ENCODE peak calls at places on chromosome 17, in four cellular contexts. F is GM12878, Q is tibial nerve, D is cardiac muscle cell. H is an unnamed sample.
A peak's percentile ranks its signal among the peaks of the same experiment; 100 is the strongest.

GRCh38 chr17:49520386-49521087 is 25.4 kb downstream of the NGFR start:
- DNase-seq in Q (peak; percentile 52), D (no peak), F (no peak), H (no peak)

GRCh38 chr17:57954421-57955182 is 610 bp downstream of the CUEDC1 start:
- DNase-seq in Q (peak; percentile 67), F (no peak), D (peak; percentile 77), H (peak; percentile 94)

GRCh38 chr17:57697891-57698708 is 47.0 kb downstream of the CCDC182 start:
- DNase-seq in D (peak; percentile 19), Q (no peak), F (no peak), H (peak; percentile 60)

GRCh38 chr17:72118588-72119279 is 2.1 kb upstream of the SOX9 start:
- DNase-seq in D (peak; percentile 85), F (peak; percentile 15), Q (peak; percentile 61), H (peak; percentile 40)

GRCh38 chr17:79833110-79833450 is 6.2 kb downstream of the CBX4 start:
- DNase-seq in F (no peak), Q (no peak), D (no peak), H (no peak)

GRCh38 chr17:49193513-49194296 is 16.7 kb downstream of the GNGT2 start:
- DNase-seq in D (peak; percentile 28), F (peak; percentile 98), Q (peak; percentile 62), H (peak; percentile 80)

GRCh38 chr17:44967026-44967906 is 837 bp downstream of the C1QL1 start:
- DNase-seq in Q (no peak), F (no peak), D (no peak), H (no peak)

GRCh38 chr17:44122825-44123355 is 551 bp downstream of the HDAC5 start:
- DNase-seq in Q (no peak), D (no peak), F (no peak), H (no peak)

GRCh38 chr17:37844158-37844976 is 79.8 kb upstream of the TBC1D3K start:
- DNase-seq in F (no peak), Q (peak; percentile 23), D (peak; percentile 53), H (peak; percentile 38)

GRCh38 chr17:64083093-64083492 is 46.9 kb downstream of the ERN1 start:
- DNase-seq in D (no peak), Q (no peak), F (no peak), H (no peak)

GRCh38 chr17:76701471-76701967 is 9.2 kb downstream of the MXRA7 start:
- DNase-seq in F (no peak), D (no peak), Q (no peak), H (no peak)

GRCh38 chr17:64520359-64520758 is 13.6 kb downstream of the CEP95 start:
- DNase-seq in F (no peak), Q (no peak), D (no peak), H (no peak)

GRCh38 chr17:76268015-76268749 is 3.0 kb downstream of the UBALD2 start:
- DNase-seq in F (peak; percentile 76), D (no peak), Q (peak; percentile 83), H (no peak)

GRCh38 chr17:45951941-45952340 is 47.1 kb upstream of the STH start:
- DNase-seq in F (no peak), Q (no peak), D (no peak), H (no peak)

GRCh38 chr17:71922439-71922838 is 198.4 kb upstream of the SOX9 start:
- DNase-seq in F (peak; percentile 20), Q (no peak), D (no peak), H (no peak)

DNA sequence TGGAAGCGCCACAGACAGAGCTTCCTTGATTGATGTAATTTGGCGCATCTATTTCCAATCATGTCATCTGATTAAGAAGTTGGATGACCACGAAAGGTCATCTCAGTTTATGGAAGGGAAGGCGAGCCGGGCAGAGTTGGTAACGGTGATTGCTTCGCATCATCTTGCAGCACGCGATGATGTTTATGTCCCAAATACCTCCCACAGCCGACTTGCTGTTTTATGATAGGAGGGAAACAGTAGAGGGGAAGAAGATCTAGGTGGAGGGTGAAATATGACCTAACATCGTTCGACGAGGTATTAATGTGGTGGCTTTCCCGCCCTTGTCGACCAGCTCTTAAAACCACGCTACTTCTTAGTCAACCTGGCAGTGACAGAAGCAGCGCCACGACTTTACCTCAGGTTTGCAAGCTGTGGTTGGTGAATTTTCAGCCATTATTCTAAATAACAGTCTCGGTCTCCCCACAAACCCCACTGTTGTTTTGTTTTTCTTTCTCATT is 836 bp upstream of the TANC2 start:
- DNase-seq in Q (no peak), D (peak; percentile 12), F (no peak), H (no peak)
- H3K4me3 ChIP-seq in Q (peak overlapping the region; percentile 60), D (peak overlapping the region; percentile 52), F (peak overlapping the region; percentile 63), H (no peak overlapping the region)

DNA sequence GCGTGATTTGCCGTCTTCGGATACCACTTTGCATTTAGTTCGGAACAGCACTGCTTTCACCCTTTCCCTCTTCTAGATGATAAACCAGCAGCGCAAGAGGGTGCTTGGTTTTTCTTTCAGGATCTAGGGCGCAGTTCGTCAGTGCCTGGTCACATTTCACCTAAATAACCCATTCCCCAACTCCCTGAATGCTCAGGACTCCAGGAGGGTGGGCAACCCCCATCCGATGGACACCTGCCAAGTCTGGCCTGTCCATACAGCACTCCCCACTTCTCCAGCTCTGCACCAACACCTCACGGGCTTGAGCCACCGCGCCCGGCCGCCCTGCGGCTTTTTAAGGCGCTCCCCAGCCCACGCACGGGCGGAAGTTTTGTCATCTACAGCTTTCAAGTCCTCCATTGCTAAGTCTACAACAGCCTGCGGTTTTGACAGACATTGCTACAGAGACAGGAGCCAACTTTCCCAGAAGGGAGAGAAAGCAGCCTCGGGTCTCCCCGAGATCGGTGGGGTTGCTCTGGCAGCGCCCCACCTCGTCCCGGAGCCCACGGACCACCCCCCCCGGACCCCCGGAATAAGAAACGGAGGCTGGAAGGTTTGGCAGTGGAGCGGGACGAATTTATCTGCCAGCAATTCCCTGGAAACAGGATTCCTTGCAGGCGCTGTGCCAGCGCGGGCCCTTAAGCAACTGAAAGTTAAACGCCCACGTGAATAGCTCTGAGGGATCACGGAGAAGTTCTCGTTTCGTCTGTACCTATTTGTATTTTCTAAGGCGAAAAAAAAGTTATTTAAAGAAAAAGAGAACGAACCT is 38.6 kb upstream of the SLFN13 start:
- DNase-seq in Q (peak; percentile 15), D (peak; percentile 44), F (peak; percentile 23), H (no peak)
- H3K9me3 ChIP-seq in Q (peaks cover 11% of the 10 kb centered on the region), D (no peaks in the 10 kb centered on the region), F (peaks cover 3% of the 10 kb centered on the region), H (no peaks in the 10 kb centered on the region)

GRCh38 chr17:83019376-83019775 is 60.0 kb upstream of the METRNL start:
- DNase-seq in Q (no peak), F (no peak), D (no peak), H (no peak)
- H3K27me3 ChIP-seq in Q (no peaks in the 10 kb centered on the region), F (no peaks in the 10 kb centered on the region), D (no peaks in the 10 kb centered on the region), H (no peaks in the 10 kb centered on the region)

GRCh38 chr17:2396568-2397246 is 4.2 kb downstream of the MNT start:
- DNase-seq in Q (peak; percentile 82), F (peak; percentile 68), D (peak; percentile 98), H (peak; percentile 95)
- H3K4me3 ChIP-seq in Q (peak overlapping the region; percentile 11), F (peak overlapping the region; percentile 66), D (peak overlapping the region; percentile 17), H (peak overlapping the region; percentile 25)

GRCh38 chr17:3316836-3317235 is 18.7 kb upstream of the OR3A1 start:
- DNase-seq in Q (no peak), D (no peak), F (no peak), H (no peak)
- H3K9me3 ChIP-seq in Q (no peaks in the 10 kb centered on the region), D (peaks cover 2% of the 10 kb centered on the region), F (no peaks in the 10 kb centered on the region), H (no peaks in the 10 kb centered on the region)

GRCh38 chr17:66817750-66818149 is 17.2 kb upstream of the CACNG5 start:
- DNase-seq in D (no peak), F (no peak), Q (no peak), H (no peak)

GRCh38 chr17:66819466-66819865 is 15.5 kb upstream of the CACNG5 start:
- DNase-seq in D (no peak), F (no peak), Q (no peak), H (no peak)

GRCh38 chr17:66826856-66827255 is 8.1 kb upstream of the CACNG5 start:
- DNase-seq in F (no peak), D (no peak), Q (no peak), H (no peak)

GRCh38 chr17:66822009-66822408 is 12.9 kb upstream of the CACNG5 start:
- DNase-seq in Q (no peak), D (no peak), F (no peak), H (no peak)
- H3K27me3 ChIP-seq in Q (no peaks in the 10 kb centered on the region), D (no peaks in the 10 kb centered on the region), F (no peaks in the 10 kb centered on the region), H (no peaks in the 10 kb centered on the region)

GRCh38 chr17:82754297-82755208 is 2.7 kb downstream of the TBCD start:
- DNase-seq in Q (no peak), F (no peak), D (peak; percentile 73), H (peak; percentile 95)
- H3K4me3 ChIP-seq in Q (no peak overlapping the region), F (no peak overlapping the region), D (peak overlapping the region; percentile 22), H (peak overlapping the region; percentile 87)

DNA sequence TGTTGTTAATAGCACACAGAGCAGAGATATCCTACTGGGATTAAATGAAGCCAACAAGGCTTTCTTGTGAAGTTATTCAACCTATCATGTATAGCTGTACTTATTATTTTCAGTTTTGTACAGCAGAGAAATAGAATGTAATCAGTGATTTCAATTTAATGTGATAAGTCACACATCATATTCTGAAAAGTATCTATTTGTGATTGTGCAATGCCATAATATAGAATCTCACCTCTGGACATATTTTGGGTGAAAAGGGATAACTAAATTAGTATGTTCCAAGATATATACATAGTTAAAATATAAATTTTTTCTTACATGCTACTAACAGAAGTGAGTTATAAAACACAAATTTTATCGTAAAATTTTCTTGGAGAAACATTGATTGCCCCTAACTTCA is 544.3 kb upstream of the KIF2B start:
- DNase-seq in Q (no peak), F (no peak), D (no peak), H (no peak)
- H3K9me3 ChIP-seq in Q (no peaks in the 10 kb centered on the region), F (no peaks in the 10 kb centered on the region), D (no peaks in the 10 kb centered on the region), H (no peaks in the 10 kb centered on the region)

H was measured in HAP-1.